ENCODE peak calls at places on chromosomes 16 and 17, in ten cellular contexts. One of them, this sample, is unnamed.

GRCh38 chr16:30715777-30716445 is 16.9 kb downstream of the SRCAP start:
- DNase-seq in stimulated activated CD8-positive, alpha-beta memory T cell treated with anti-CD3 and anti-CD28 coated beads, Interleukin-2, amount 100 ng/mL, for 1 hour: peak
- DNase-seq in activated naive CD4-positive, alpha-beta T cell treated with anti-CD3 and anti-CD28 coated beads for 36 hours: peak
- DNase-seq in activated CD8-positive, alpha-beta T cell treated with anti-CD3 and anti-CD28 coated beads, Interleukin-2, amount 10 ng/mL, durations not matched to agents 7 days and 5 days: peak
- DNase-seq in activated T-helper 1 cell treated with anti-CD3 and anti-CD28 coated beads, Interleukin-12 subunit alpha, Interleukin-12 subunit beta, Interleukin-2, Interleukin-4 antibody, amounts not matched to agents 30 ng/mL and 10 ng/mL and 1 ng/mL, durations not matched to agents 14 hours and 24 hours and 36 hours: peak
- DNase-seq in breast epithelium: no peak
- DNase-seq in effector CD4-positive, alpha-beta T cell: peak
- DNase-seq in GDM1: no peak
- DNase-seq in type B pancreatic cell: no peak
- DNase-seq in heart right ventricle: no peak
- DNase-seq in this sample: no peak

GRCh38 chr17:79707931-79708891 is 22.5 kb upstream of the ENPP7 start:
- DNase-seq in stimulated activated CD8-positive, alpha-beta memory T cell treated with anti-CD3 and anti-CD28 coated beads, Interleukin-2, amount 100 ng/mL, for 1 hour: peak
- DNase-seq in activated naive CD4-positive, alpha-beta T cell treated with anti-CD3 and anti-CD28 coated beads for 36 hours: peak
- DNase-seq in activated CD8-positive, alpha-beta T cell treated with anti-CD3 and anti-CD28 coated beads, Interleukin-2, amount 10 ng/mL, durations not matched to agents 7 days and 5 days: peak
- DNase-seq in activated T-helper 1 cell treated with anti-CD3 and anti-CD28 coated beads, Interleukin-12 subunit alpha, Interleukin-12 subunit beta, Interleukin-2, Interleukin-4 antibody, amounts not matched to agents 30 ng/mL and 10 ng/mL and 1 ng/mL, durations not matched to agents 14 hours and 24 hours and 36 hours: peak
- DNase-seq in breast epithelium: no peak
- DNase-seq in effector CD4-positive, alpha-beta T cell: peak
- DNase-seq in GDM1: no peak
- DNase-seq in type B pancreatic cell: no peak
- DNase-seq in heart right ventricle: peak
- DNase-seq in this sample: peak

GRCh38 chr17:5800131-5800530 is 215.8 kb upstream of the NLRP1 start:
- DNase-seq in stimulated activated CD8-positive, alpha-beta memory T cell treated with anti-CD3 and anti-CD28 coated beads, Interleukin-2, amount 100 ng/mL, for 1 hour: no peak
- DNase-seq in activated naive CD4-positive, alpha-beta T cell treated with anti-CD3 and anti-CD28 coated beads for 36 hours: no peak
- DNase-seq in activated CD8-positive, alpha-beta T cell treated with anti-CD3 and anti-CD28 coated beads, Interleukin-2, amount 10 ng/mL, durations not matched to agents 7 days and 5 days: no peak
- DNase-seq in activated T-helper 1 cell treated with anti-CD3 and anti-CD28 coated beads, Interleukin-12 subunit alpha, Interleukin-12 subunit beta, Interleukin-2, Interleukin-4 antibody, amounts not matched to agents 30 ng/mL and 10 ng/mL and 1 ng/mL, durations not matched to agents 14 hours and 24 hours and 36 hours: no peak
- DNase-seq in breast epithelium: no peak
- DNase-seq in effector CD4-positive, alpha-beta T cell: no peak
- DNase-seq in GDM1: no peak
- DNase-seq in type B pancreatic cell: no peak
- DNase-seq in heart right ventricle: no peak
- DNase-seq in this sample: no peak

GRCh38 chr16:60478810-60479209 is 1557.4 kb downstream of the CDH8 start:
- DNase-seq in stimulated activated CD8-positive, alpha-beta memory T cell treated with anti-CD3 and anti-CD28 coated beads, Interleukin-2, amount 100 ng/mL, for 1 hour: no peak
- DNase-seq in activated naive CD4-positive, alpha-beta T cell treated with anti-CD3 and anti-CD28 coated beads for 36 hours: no peak
- DNase-seq in activated CD8-positive, alpha-beta T cell treated with anti-CD3 and anti-CD28 coated beads, Interleukin-2, amount 10 ng/mL, durations not matched to agents 7 days and 5 days: no peak
- DNase-seq in activated T-helper 1 cell treated with anti-CD3 and anti-CD28 coated beads, Interleukin-12 subunit alpha, Interleukin-12 subunit beta, Interleukin-2, Interleukin-4 antibody, amounts not matched to agents 30 ng/mL and 10 ng/mL and 1 ng/mL, durations not matched to agents 14 hours and 24 hours and 36 hours: no peak
- DNase-seq in breast epithelium: no peak
- DNase-seq in effector CD4-positive, alpha-beta T cell: no peak
- DNase-seq in GDM1: no peak
- DNase-seq in type B pancreatic cell: no peak
- DNase-seq in heart right ventricle: no peak
- DNase-seq in this sample: no peak

GRCh38 chr17:47884905-47885735 is 10.9 kb upstream of the SP2 start:
- DNase-seq in stimulated activated CD8-positive, alpha-beta memory T cell treated with anti-CD3 and anti-CD28 coated beads, Interleukin-2, amount 100 ng/mL, for 1 hour: no peak
- DNase-seq in activated naive CD4-positive, alpha-beta T cell treated with anti-CD3 and anti-CD28 coated beads for 36 hours: no peak
- DNase-seq in activated CD8-positive, alpha-beta T cell treated with anti-CD3 and anti-CD28 coated beads, Interleukin-2, amount 10 ng/mL, durations not matched to agents 7 days and 5 days: no peak
- DNase-seq in activated T-helper 1 cell treated with anti-CD3 and anti-CD28 coated beads, Interleukin-12 subunit alpha, Interleukin-12 subunit beta, Interleukin-2, Interleukin-4 antibody, amounts not matched to agents 30 ng/mL and 10 ng/mL and 1 ng/mL, durations not matched to agents 14 hours and 24 hours and 36 hours: no peak
- DNase-seq in breast epithelium: no peak
- DNase-seq in effector CD4-positive, alpha-beta T cell: no peak
- DNase-seq in GDM1: no peak
- DNase-seq in type B pancreatic cell: no peak
- DNase-seq in heart right ventricle: no peak
- DNase-seq in this sample: no peak

GRCh38 chr16:48632137-48632774 is 22.3 kb upstream of the N4BP1 start:
- DNase-seq in stimulated activated CD8-positive, alpha-beta memory T cell treated with anti-CD3 and anti-CD28 coated beads, Interleukin-2, amount 100 ng/mL, for 1 hour: no peak
- DNase-seq in activated naive CD4-positive, alpha-beta T cell treated with anti-CD3 and anti-CD28 coated beads for 36 hours: no peak
- DNase-seq in activated CD8-positive, alpha-beta T cell treated with anti-CD3 and anti-CD28 coated beads, Interleukin-2, amount 10 ng/mL, durations not matched to agents 7 days and 5 days: no peak
- DNase-seq in activated T-helper 1 cell treated with anti-CD3 and anti-CD28 coated beads, Interleukin-12 subunit alpha, Interleukin-12 subunit beta, Interleukin-2, Interleukin-4 antibody, amounts not matched to agents 30 ng/mL and 10 ng/mL and 1 ng/mL, durations not matched to agents 14 hours and 24 hours and 36 hours: no peak
- DNase-seq in breast epithelium: no peak
- DNase-seq in effector CD4-positive, alpha-beta T cell: no peak
- DNase-seq in GDM1: no peak
- DNase-seq in type B pancreatic cell: peak
- DNase-seq in heart right ventricle: no peak
- DNase-seq in this sample: no peak

GRCh38 chr16:27199235-27199586 is 4.1 kb upstream of the KDM8 start:
- DNase-seq in stimulated activated CD8-positive, alpha-beta memory T cell treated with anti-CD3 and anti-CD28 coated beads, Interleukin-2, amount 100 ng/mL, for 1 hour: no peak
- DNase-seq in activated naive CD4-positive, alpha-beta T cell treated with anti-CD3 and anti-CD28 coated beads for 36 hours: no peak
- DNase-seq in activated CD8-positive, alpha-beta T cell treated with anti-CD3 and anti-CD28 coated beads, Interleukin-2, amount 10 ng/mL, durations not matched to agents 7 days and 5 days: no peak
- DNase-seq in activated T-helper 1 cell treated with anti-CD3 and anti-CD28 coated beads, Interleukin-12 subunit alpha, Interleukin-12 subunit beta, Interleukin-2, Interleukin-4 antibody, amounts not matched to agents 30 ng/mL and 10 ng/mL and 1 ng/mL, durations not matched to agents 14 hours and 24 hours and 36 hours: no peak
- DNase-seq in breast epithelium: no peak
- DNase-seq in effector CD4-positive, alpha-beta T cell: no peak
- DNase-seq in GDM1: no peak
- DNase-seq in type B pancreatic cell: no peak
- DNase-seq in heart right ventricle: no peak
- DNase-seq in this sample: no peak

GRCh38 chr16:85988723-85989313 is 89.9 kb downstream of the IRF8 start:
- DNase-seq in stimulated activated CD8-positive, alpha-beta memory T cell treated with anti-CD3 and anti-CD28 coated beads, Interleukin-2, amount 100 ng/mL, for 1 hour: no peak
- DNase-seq in activated naive CD4-positive, alpha-beta T cell treated with anti-CD3 and anti-CD28 coated beads for 36 hours: peak
- DNase-seq in activated CD8-positive, alpha-beta T cell treated with anti-CD3 and anti-CD28 coated beads, Interleukin-2, amount 10 ng/mL, durations not matched to agents 7 days and 5 days: no peak
- DNase-seq in activated T-helper 1 cell treated with anti-CD3 and anti-CD28 coated beads, Interleukin-12 subunit alpha, Interleukin-12 subunit beta, Interleukin-2, Interleukin-4 antibody, amounts not matched to agents 30 ng/mL and 10 ng/mL and 1 ng/mL, durations not matched to agents 14 hours and 24 hours and 36 hours: peak
- DNase-seq in breast epithelium: no peak
- DNase-seq in effector CD4-positive, alpha-beta T cell: no peak
- DNase-seq in GDM1: no peak
- DNase-seq in type B pancreatic cell: no peak
- DNase-seq in heart right ventricle: no peak
- DNase-seq in this sample: no peak

GRCh38 chr16:70496513-70496912 is 26.8 kb downstream of the COG4 start:
- DNase-seq in stimulated activated CD8-positive, alpha-beta memory T cell treated with anti-CD3 and anti-CD28 coated beads, Interleukin-2, amount 100 ng/mL, for 1 hour: no peak
- DNase-seq in activated naive CD4-positive, alpha-beta T cell treated with anti-CD3 and anti-CD28 coated beads for 36 hours: no peak
- DNase-seq in activated CD8-positive, alpha-beta T cell treated with anti-CD3 and anti-CD28 coated beads, Interleukin-2, amount 10 ng/mL, durations not matched to agents 7 days and 5 days: no peak
- DNase-seq in activated T-helper 1 cell treated with anti-CD3 and anti-CD28 coated beads, Interleukin-12 subunit alpha, Interleukin-12 subunit beta, Interleukin-2, Interleukin-4 antibody, amounts not matched to agents 30 ng/mL and 10 ng/mL and 1 ng/mL, durations not matched to agents 14 hours and 24 hours and 36 hours: no peak
- DNase-seq in breast epithelium: no peak
- DNase-seq in effector CD4-positive, alpha-beta T cell: no peak
- DNase-seq in GDM1: no peak
- DNase-seq in type B pancreatic cell: no peak
- DNase-seq in heart right ventricle: no peak
- DNase-seq in this sample: no peak

GRCh38 chr17:61450641-61451537 is 1.3 kb upstream of the TBX4 start:
- DNase-seq in stimulated activated CD8-positive, alpha-beta memory T cell treated with anti-CD3 and anti-CD28 coated beads, Interleukin-2, amount 100 ng/mL, for 1 hour: no peak
- DNase-seq in activated naive CD4-positive, alpha-beta T cell treated with anti-CD3 and anti-CD28 coated beads for 36 hours: no peak
- DNase-seq in activated CD8-positive, alpha-beta T cell treated with anti-CD3 and anti-CD28 coated beads, Interleukin-2, amount 10 ng/mL, durations not matched to agents 7 days and 5 days: no peak
- DNase-seq in activated T-helper 1 cell treated with anti-CD3 and anti-CD28 coated beads, Interleukin-12 subunit alpha, Interleukin-12 subunit beta, Interleukin-2, Interleukin-4 antibody, amounts not matched to agents 30 ng/mL and 10 ng/mL and 1 ng/mL, durations not matched to agents 14 hours and 24 hours and 36 hours: no peak
- DNase-seq in breast epithelium: no peak
- DNase-seq in effector CD4-positive, alpha-beta T cell: no peak
- DNase-seq in GDM1: no peak
- DNase-seq in type B pancreatic cell: no peak
- DNase-seq in heart right ventricle: no peak
- DNase-seq in this sample: no peak

GRCh38 chr16:89502319-89502843 is 5.8 kb upstream of the SPG7 start:
- DNase-seq in stimulated activated CD8-positive, alpha-beta memory T cell treated with anti-CD3 and anti-CD28 coated beads, Interleukin-2, amount 100 ng/mL, for 1 hour: no peak
- DNase-seq in activated naive CD4-positive, alpha-beta T cell treated with anti-CD3 and anti-CD28 coated beads for 36 hours: no peak
- DNase-seq in activated CD8-positive, alpha-beta T cell treated with anti-CD3 and anti-CD28 coated beads, Interleukin-2, amount 10 ng/mL, durations not matched to agents 7 days and 5 days: no peak
- DNase-seq in activated T-helper 1 cell treated with anti-CD3 and anti-CD28 coated beads, Interleukin-12 subunit alpha, Interleukin-12 subunit beta, Interleukin-2, Interleukin-4 antibody, amounts not matched to agents 30 ng/mL and 10 ng/mL and 1 ng/mL, durations not matched to agents 14 hours and 24 hours and 36 hours: no peak
- DNase-seq in breast epithelium: no peak
- DNase-seq in effector CD4-positive, alpha-beta T cell: no peak
- DNase-seq in GDM1: no peak
- DNase-seq in type B pancreatic cell: no peak
- DNase-seq in heart right ventricle: no peak
- DNase-seq in this sample: no peak

GRCh38 chr17:79814624-79814965 is 17.7 kb upstream of the CBX8 start:
- DNase-seq in stimulated activated CD8-positive, alpha-beta memory T cell treated with anti-CD3 and anti-CD28 coated beads, Interleukin-2, amount 100 ng/mL, for 1 hour: no peak
- DNase-seq in activated naive CD4-positive, alpha-beta T cell treated with anti-CD3 and anti-CD28 coated beads for 36 hours: no peak
- DNase-seq in activated CD8-positive, alpha-beta T cell treated with anti-CD3 and anti-CD28 coated beads, Interleukin-2, amount 10 ng/mL, durations not matched to agents 7 days and 5 days: no peak
- DNase-seq in activated T-helper 1 cell treated with anti-CD3 and anti-CD28 coated beads, Interleukin-12 subunit alpha, Interleukin-12 subunit beta, Interleukin-2, Interleukin-4 antibody, amounts not matched to agents 30 ng/mL and 10 ng/mL and 1 ng/mL, durations not matched to agents 14 hours and 24 hours and 36 hours: no peak
- DNase-seq in breast epithelium: no peak
- DNase-seq in effector CD4-positive, alpha-beta T cell: no peak
- DNase-seq in GDM1: no peak
- DNase-seq in type B pancreatic cell: no peak
- DNase-seq in heart right ventricle: no peak
- DNase-seq in this sample: no peak

This sample was measured in AML-193.